ENCODE peak calls at places on chromosomes 6 and 20, in seven cellular contexts. F, T, B, I, P, W and Z are unnamed samples.

GRCh38 chr6:126066068-126067048 is 80.0 kb downstream of the TRMT11 start:
- DNase-seq in P (no peak), T (no peak), I (no peak), W (no peak), B (peak; percentile 18), F (no peak), Z (no peak)

GRCh38 chr6:46453756-46454316 is 37.4 kb downstream of the RCAN2 start:
- DNase-seq in I (no peak), F (no peak), T (no peak), W (no peak), P (no peak), B (peak; percentile 28), Z (no peak)

GRCh38 chr6:121838842-121839241 is 403.4 kb downstream of the GJA1 start:
- DNase-seq in B (peak; percentile 73), P (no peak), I (no peak), F (no peak), T (peak; percentile 37), W (no peak), Z (no peak)

GRCh38 chr6:166257911-166258318 is 50.3 kb downstream of the PRR18 start:
- DNase-seq in F (no peak), B (no peak), P (no peak), I (no peak), T (no peak), W (no peak), Z (no peak)

GRCh38 chr6:36735110-36735971 is 37.7 kb downstream of the RAB44 start:
- DNase-seq in I (no peak), B (peak; percentile 68), T (peak; percentile 80), P (peak; percentile 77), F (peak; percentile 79), W (no peak), Z (no peak)

GRCh38 chr20:25726357-25726756 is 29.7 kb upstream of the ZNF337 start:
- DNase-seq in P (no peak), T (no peak), W (no peak), B (no peak), I (no peak), F (no peak), Z (no peak)

GRCh38 chr6:149840345-149841075 is 23.6 kb downstream of the LRP11 start:
- DNase-seq in T (peak; percentile 79), F (peak; percentile 70), I (no peak), W (peak; percentile 50), P (peak; percentile 69), B (peak; percentile 74), Z (peak; percentile 27)

GRCh38 chr20:53402233-53403005 is 191.2 kb downstream of the ZNF217 start:
- DNase-seq in B (no peak), F (no peak), P (no peak), T (no peak), I (no peak), W (no peak), Z (no peak)

GRCh38 chr6:124223596-124223995 is 419.9 kb downstream of the NKAIN2 start:
- DNase-seq in P (no peak), W (no peak), B (peak; percentile 61), T (no peak), I (no peak), F (no peak), Z (no peak)

GRCh38 chr20:17921774-17922173 is 46.8 kb downstream of the SNX5 start:
- DNase-seq in I (no peak), T (no peak), P (no peak), B (no peak), W (no peak), F (no peak), Z (no peak)

DNA sequence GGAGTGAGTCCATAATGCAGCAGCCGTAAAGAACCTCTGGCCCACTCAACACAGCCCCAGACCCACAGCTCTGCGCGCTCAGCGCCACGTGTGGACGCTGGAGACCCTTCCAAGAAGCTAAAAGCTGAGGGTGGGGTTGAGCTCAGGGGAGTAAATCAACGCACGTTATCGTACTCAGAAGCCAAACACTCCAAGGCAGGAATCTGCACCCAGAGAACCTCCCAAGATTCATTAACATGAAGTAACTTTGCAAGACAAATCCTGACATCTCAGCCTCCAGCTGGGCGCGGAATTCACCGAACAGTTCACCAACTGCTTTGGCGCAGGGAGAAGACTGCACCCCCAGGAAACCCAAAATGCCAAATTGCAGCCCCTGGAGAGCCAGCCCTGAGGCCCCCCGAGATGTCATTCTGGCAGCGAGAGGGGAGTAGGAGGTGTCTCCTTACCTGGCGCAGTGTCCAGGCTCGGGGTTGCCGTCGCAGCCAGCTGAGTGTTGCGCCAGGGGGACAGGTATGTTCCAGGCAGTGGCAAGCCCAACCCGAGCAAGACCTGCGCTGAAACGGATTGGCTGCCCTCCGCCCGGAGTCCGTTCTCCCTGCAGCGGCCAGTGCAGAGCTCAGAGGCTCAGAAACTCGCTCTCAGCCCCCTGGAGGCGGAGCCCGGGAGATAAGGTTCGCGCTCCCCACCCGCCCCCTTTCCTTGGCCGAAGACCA is at the start of gene COL21A1:
- DNase-seq in T (peak; percentile 58), F (peak; percentile 48), B (peak; percentile 20), I (peak; percentile 57), P (peak; percentile 53), W (peak; percentile 67), Z (peak; percentile 66)
- TF ChIP-seq CTCF in T (no peak), F (no peak), B (peak; percentile 29), I (peak; percentile 56), P (no peak), W (no peak), Z (peak; percentile 52)

DNA sequence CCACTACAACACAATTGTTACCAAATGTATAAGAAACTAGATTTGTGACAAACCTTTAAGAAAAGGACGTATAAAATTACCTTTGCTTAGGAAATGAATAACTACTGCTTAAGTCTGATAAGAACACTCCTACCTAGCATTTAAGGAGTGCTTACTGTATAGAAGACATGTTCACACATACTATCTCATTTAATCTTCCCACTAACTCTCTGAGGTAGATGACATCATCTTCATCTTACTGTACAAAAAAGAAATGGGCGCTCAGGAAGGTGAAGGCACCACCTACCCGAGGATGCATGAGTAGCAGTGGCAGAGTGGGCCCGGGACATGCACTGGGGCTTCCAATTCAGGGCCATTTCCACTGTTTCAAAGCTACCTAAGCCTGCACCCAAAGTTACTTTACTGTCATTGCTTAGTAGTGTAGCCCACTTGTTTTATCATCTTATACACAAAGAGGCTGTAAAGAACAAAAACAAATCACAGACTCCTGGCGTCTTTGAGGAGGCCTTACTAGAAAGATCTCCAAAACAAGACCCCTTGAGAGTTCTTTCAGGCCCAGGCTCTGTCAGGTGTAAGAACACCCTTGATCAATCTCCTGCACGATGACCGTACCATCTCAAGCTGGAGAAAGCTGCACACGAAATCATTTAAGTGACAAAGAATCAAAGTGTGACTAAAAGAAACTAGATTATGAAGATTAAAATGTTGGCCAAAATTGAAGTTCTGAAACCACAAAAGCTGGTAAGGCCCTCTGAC is 128.0 kb downstream of the INSM1 start:
- DNase-seq in I (no peak), F (no peak), T (no peak), P (no peak), B (no peak), W (no peak), Z (no peak)
- TF ChIP-seq CTCF in I (no peak), F (no peak), T (no peak), P (no peak), B (no peak), W (no peak), Z (no peak)

GRCh38 chr6:168355716-168356522 is 36.3 kb upstream of the DACT2 start:
- DNase-seq in I (peak; percentile 70), B (peak; percentile 14), T (peak; percentile 57), W (peak; percentile 79), F (peak; percentile 61), P (no peak), Z (peak; percentile 53)
- TF ChIP-seq CTCF in I (peak; percentile 86), B (peak; percentile 45), T (peak; percentile 39), W (peak; percentile 72), F (peak; percentile 58), P (peak; percentile 57), Z (peak; percentile 82)

GRCh38 chr20:38317422-38317821 is 13.5 kb downstream of the BPI start:
- DNase-seq in T (no peak), B (no peak), F (no peak), P (no peak), W (no peak), I (no peak), Z (no peak)

GRCh38 chr20:38316341-38316740 is 12.4 kb downstream of the BPI start:
- DNase-seq in F (no peak), I (no peak), T (no peak), P (no peak), W (no peak), B (no peak), Z (no peak)

GRCh38 chr20:38313676-38314075 is 9.7 kb downstream of the BPI start:
- DNase-seq in B (no peak), P (no peak), I (no peak), W (no peak), F (no peak), T (no peak), Z (no peak)

GRCh38 chr20:38311100-38311499 is 7.1 kb downstream of the BPI start:
- DNase-seq in W (no peak), I (no peak), B (no peak), P (no peak), F (no peak), T (no peak), Z (no peak)

GRCh38 chr20:38315290-38315966 is 11.5 kb downstream of the BPI start:
- DNase-seq in B (peak; percentile 48), T (no peak), W (no peak), I (no peak), P (no peak), F (no peak), Z (no peak)
- TF ChIP-seq CTCF in B (no peak), T (no peak), W (no peak), I (no peak), P (no peak), F (no peak), Z (no peak)

GRCh38 chr6:2481307-2481706 is 235.9 kb upstream of the GMDS start:
- DNase-seq in B (no peak), I (no peak), F (no peak), T (no peak), W (no peak), P (no peak), Z (no peak)
- TF ChIP-seq CTCF in B (no peak), I (no peak), F (no peak), T (no peak), W (no peak), P (no peak), Z (no peak)